ENCODE peak calls at places on chromosomes 1 and 21, in nine cellular contexts. W, D, H, C, X, N, P, I and O are unnamed samples.

GRCh38 chr1:201650608-201650933 is 111.6 kb downstream of the NAV1 start:
- DNase-seq in W (no peak), D (no peak), H (no peak), C (no peak), X (no peak), N (no peak), P (no peak), I (no peak), O (no peak)

GRCh38 chr1:83905315-83905907 is 93.5 kb downstream of the TTLL7 start:
- DNase-seq in W (no peak), D (peak; percentile 25), H (no peak), C (no peak), X (no peak), N (no peak), P (no peak), I (no peak), O (no peak)

GRCh38 chr1:166040223-166040622 is 126.6 kb downstream of the FAM78B start:
- DNase-seq in W (no peak), D (no peak), H (no peak), C (no peak), X (no peak), N (no peak), P (no peak), I (no peak), O (no peak)

GRCh38 chr1:2375246-2375922 is 16.0 kb downstream of the MORN1 start:
- DNase-seq in W (no peak), D (no peak), H (peak; percentile 35), C (no peak), X (no peak), N (no peak), P (no peak), I (peak; percentile 35), O (no peak)

GRCh38 chr1:114660250-114660649 is 9.6 kb downstream of the DENND2C start:
- DNase-seq in W (no peak), D (no peak), H (no peak), C (no peak), X (no peak), N (no peak), P (no peak), I (no peak), O (no peak)

GRCh38 chr1:160862151-160863061 is at the start of gene CD244:
- DNase-seq in W (no peak), D (no peak), H (peak; percentile 73), C (no peak), X (peak; percentile 14), N (no peak), P (no peak), I (peak; percentile 68), O (no peak)

GRCh38 chr1:168689726-168690602 is 39.0 kb downstream of the DPT start:
- DNase-seq in W (no peak), D (no peak), H (no peak), C (no peak), X (no peak), N (no peak), P (no peak), I (peak; percentile 51), O (peak; percentile 70)

GRCh38 chr1:192539450-192540132 is 36.0 kb upstream of the RGS1 start:
- DNase-seq in W (no peak), D (peak; percentile 97), H (no peak), C (no peak), X (no peak), N (no peak), P (no peak), I (no peak), O (no peak)

GRCh38 chr1:77282866-77283539 is 1.2 kb downstream of the AK5 start:
- DNase-seq in W (peak; percentile 5), D (peak; percentile 12), H (no peak), C (peak; percentile 45), X (no peak), N (peak; percentile 54), P (no peak), I (no peak), O (peak; percentile 2)

GRCh38 chr21:36179145-36179544 is 22.5 kb downstream of the DOP1B start:
- DNase-seq in W (no peak), D (no peak), H (no peak), C (no peak), X (no peak), N (no peak), P (no peak), I (no peak), O (no peak)

GRCh38 chr1:107512836-107513235 is 372.0 kb downstream of the NTNG1 start:
- DNase-seq in W (no peak), D (no peak), H (no peak), C (no peak), X (no peak), N (no peak), P (no peak), I (no peak), O (no peak)

GRCh38 chr1:221793439-221794078 is 51.7 kb upstream of the DUSP10 start:
- DNase-seq in W (no peak), D (no peak), H (no peak), C (no peak), X (no peak), N (no peak), P (no peak), I (no peak), O (no peak)

GRCh38 chr1:51100264-51100880 is 1.7 kb upstream of the C1orf185 start:
- DNase-seq in W (no peak), D (no peak), H (no peak), C (no peak), X (no peak), N (no peak), P (no peak), I (no peak), O (no peak)

GRCh38 chr1:235473808-235474207 is 30.4 kb downstream of the B3GALNT2 start:
- DNase-seq in W (no peak), D (no peak), H (no peak), C (no peak), X (no peak), N (no peak), P (no peak), I (no peak), O (peak; percentile 8)

GRCh38 chr21:15508554-15508953 is 221.2 kb upstream of the USP25 start:
- DNase-seq in W (no peak), D (no peak), H (no peak), C (no peak), X (no peak), N (no peak), P (no peak), I (no peak), O (no peak)

GRCh38 chr1:63537940-63538339 is 14.6 kb downstream of the EFCAB7 start:
- DNase-seq in W (no peak), D (peak; percentile 16), H (no peak), C (no peak), X (no peak), N (no peak), P (no peak), I (no peak), O (no peak)

GRCh38 chr1:51484591-51484990 is 34.5 kb downstream of the EPS15 start:
- DNase-seq in W (no peak), D (no peak), H (no peak), C (no peak), X (no peak), N (no peak), P (no peak), I (no peak), O (no peak)

GRCh38 chr1:55338448-55338820 is 123.3 kb upstream of the USP24 start:
- DNase-seq in W (no peak), D (no peak), H (no peak), C (no peak), X (no peak), N (no peak), P (no peak), I (no peak), O (no peak)

GRCh38 chr21:35976929-35977328 is 83.4 kb downstream of the SETD4 start:
- DNase-seq in W (no peak), D (no peak), H (no peak), C (no peak), X (no peak), N (no peak), P (no peak), I (no peak), O (no peak)

GRCh38 chr1:203133969-203134725 is 6.6 kb downstream of the ADORA1 start:
- DNase-seq in W (no peak), D (peak; percentile 50), H (no peak), C (no peak), X (no peak), N (no peak), P (no peak), I (no peak), O (no peak)

GRCh38 chr1:236800002-236800620 is 5.0 kb downstream of the MTR start:
- DNase-seq in W (no peak), D (peak; percentile 11), H (no peak), C (no peak), X (no peak), N (no peak), P (no peak), I (no peak), O (no peak)

GRCh38 chr1:174077755-174078490 is 55.8 kb upstream of the RC3H1 start:
- DNase-seq in W (no peak), D (no peak), H (no peak), C (no peak), X (no peak), N (no peak), P (no peak), I (no peak), O (no peak)

GRCh38 chr21:38467911-38468310 is 30.4 kb downstream of the ERG start:
- DNase-seq in W (no peak), D (no peak), H (no peak), C (no peak), X (no peak), N (no peak), P (no peak), I (no peak), O (no peak)

GRCh38 chr1:167273027-167273800 is 52.5 kb downstream of the POU2F1 start:
- DNase-seq in W (no peak), D (peak; percentile 15), H (no peak), C (no peak), X (no peak), N (no peak), P (no peak), I (no peak), O (peak; percentile 60)

GRCh38 chr1:90384152-90384650 is 332.9 kb downstream of the BARHL2 start:
- DNase-seq in W (no peak), D (no peak), H (no peak), C (no peak), X (no peak), N (no peak), P (no peak), I (no peak), O (no peak)